ENCODE peak calls at places on chromosome 13, in ten cellular contexts. K, D, X, Y, O, N, I, G, J and H are unnamed samples.

GRCh38 chr13:61463027-61463426 is 47.4 kb upstream of the PCDH20 start:
- DNase-seq in J (no peak), D (no peak), I (no peak), X (no peak), O (no peak), K (no peak), G (no peak), N (no peak), Y (no peak), H (no peak)

GRCh38 chr13:111245781-111246384 is 74.6 kb upstream of the TEX29 start:
- DNase-seq in I (peak), K (no peak), J (no peak), Y (no peak), N (peak), X (no peak), O (no peak), G (peak), D (no peak), H (no peak)

GRCh38 chr13:22161871-22162270 is 491.0 kb downstream of the FGF9 start:
- DNase-seq in X (no peak), N (no peak), O (no peak), I (no peak), J (no peak), Y (no peak), D (no peak), G (no peak), K (no peak), H (no peak)

GRCh38 chr13:30805603-30806011 is 70.3 kb downstream of the ALOX5AP start:
- DNase-seq in D (peak), X (no peak), I (no peak), K (peak), G (peak), J (no peak), O (no peak), N (peak), Y (no peak), H (no peak)

GRCh38 chr13:27043013-27043412 is 128.6 kb downstream of the USP12 start:
- DNase-seq in I (peak), N (peak), X (no peak), K (peak), J (no peak), G (peak), O (peak), Y (no peak), D (no peak), H (peak)

GRCh38 chr13:34076319-34076718 is 258.4 kb downstream of the RFC3 start:
- DNase-seq in K (no peak), J (no peak), D (no peak), N (no peak), X (no peak), Y (no peak), G (peak), O (no peak), I (no peak), H (no peak)

GRCh38 chr13:77545626-77546412 is 10.3 kb downstream of the SCEL start:
- DNase-seq in K (no peak), J (no peak), I (no peak), X (no peak), Y (no peak), O (no peak), N (no peak), D (no peak), G (no peak), H (no peak)

GRCh38 chr13:95512424-95512823 is 40.1 kb upstream of the CLDN10 start:
- DNase-seq in X (no peak), G (no peak), I (no peak), Y (no peak), O (no peak), N (no peak), K (no peak), D (no peak), J (no peak), H (no peak)

GRCh38 chr13:110664673-110665072 is 41.2 kb downstream of the CARS2 start:
- DNase-seq in K (no peak), I (no peak), X (no peak), J (no peak), D (no peak), Y (no peak), O (no peak), N (no peak), G (no peak), H (no peak)

GRCh38 chr13:106432636-106433035 is 102.8 kb downstream of the EFNB2 start:
- DNase-seq in Y (no peak), O (no peak), D (no peak), G (peak), J (peak), I (no peak), N (peak), K (no peak), X (no peak), H (no peak)

GRCh38 chr13:30803791-30804190 is 68.4 kb downstream of the ALOX5AP start:
- DNase-seq in N (no peak), G (no peak), I (no peak), K (no peak), J (no peak), X (no peak), Y (no peak), D (no peak), O (no peak), H (no peak)

GRCh38 chr13:76934671-76935070 is 13.6 kb upstream of the ACOD1 start:
- DNase-seq in K (no peak), N (no peak), X (no peak), Y (no peak), I (no peak), J (no peak), O (no peak), G (no peak), D (no peak), H (no peak)

GRCh38 chr13:103833453-103833852 is 767.2 kb upstream of the SLC10A2 start:
- DNase-seq in X (no peak), J (no peak), K (no peak), G (no peak), N (no peak), Y (no peak), O (no peak), I (no peak), D (no peak), H (no peak)

DNA sequence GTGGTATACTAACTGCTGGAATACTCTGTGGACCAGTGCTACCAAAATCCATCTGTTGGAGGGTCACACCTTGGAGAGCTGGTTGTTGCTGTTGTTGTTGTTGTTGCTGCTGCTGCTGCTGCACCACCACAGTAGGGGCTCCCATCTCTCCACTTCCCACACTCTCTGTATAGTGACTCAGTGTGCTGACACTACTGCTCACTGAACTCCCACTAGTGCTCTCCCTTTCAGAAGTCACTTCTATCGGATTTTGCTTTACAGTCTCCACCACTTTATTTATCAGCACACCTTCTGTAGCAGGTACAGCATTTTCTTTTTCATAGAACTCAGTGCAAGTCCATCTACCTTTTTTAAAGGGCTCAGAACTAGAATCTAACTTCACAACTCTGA is 1.7 kb downstream of the TSC22D1 start:
- DNase-seq in O (no peak), N (no peak), I (no peak), D (no peak), J (no peak), G (no peak), X (no peak), K (no peak), Y (no peak), H (no peak)
- H3K4me3 ChIP-seq in O (peak), N (peak), I (peak), D (no peak), J (peak), G (peak), X (peak), K (no peak), Y (no peak), H (peak)

GRCh38 chr13:40672310-40673060 is 6.0 kb upstream of the FOXO1 start:
- DNase-seq in D (no peak), O (no peak), N (peak), K (no peak), Y (no peak), X (no peak), I (peak), J (no peak), G (peak), H (no peak)
- H3K4me3 ChIP-seq in D (no peak), O (no peak), N (no peak), K (no peak), Y (no peak), X (no peak), I (no peak), J (no peak), G (no peak), H (no peak)

DNA sequence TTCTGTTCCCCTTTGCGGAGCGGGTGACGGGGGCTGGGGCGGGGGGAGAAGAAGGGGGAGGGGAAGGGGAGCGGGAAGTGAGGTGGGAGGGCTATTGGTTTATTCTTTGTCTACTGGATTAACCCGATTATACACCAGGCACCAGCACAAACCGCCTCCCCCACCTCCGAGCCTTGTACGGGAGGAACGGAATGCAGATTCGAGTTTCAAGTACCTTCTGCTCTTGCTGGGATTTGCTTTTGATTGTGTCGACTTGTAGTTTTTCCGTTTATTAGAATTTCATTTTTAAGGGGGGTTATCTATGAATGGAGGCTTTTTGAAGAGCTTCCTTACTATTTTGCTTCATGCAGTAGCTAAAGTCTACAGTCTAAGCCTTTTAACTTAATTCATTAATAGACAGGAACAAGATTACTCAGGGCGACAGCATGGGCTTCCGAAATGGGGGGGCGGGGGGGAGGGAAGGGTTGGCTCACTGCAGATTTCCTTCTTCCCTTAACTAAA is 895 bp upstream of the SPRY2 start:
- DNase-seq in Y (no peak), X (peak), N (peak), K (peak), O (no peak), I (no peak), D (peak), J (peak), G (peak), H (no peak)
- H3K4me3 ChIP-seq in Y (peak), X (peak), N (peak), K (peak), O (peak), I (peak), D (peak), J (peak), G (peak), H (peak)

DNA sequence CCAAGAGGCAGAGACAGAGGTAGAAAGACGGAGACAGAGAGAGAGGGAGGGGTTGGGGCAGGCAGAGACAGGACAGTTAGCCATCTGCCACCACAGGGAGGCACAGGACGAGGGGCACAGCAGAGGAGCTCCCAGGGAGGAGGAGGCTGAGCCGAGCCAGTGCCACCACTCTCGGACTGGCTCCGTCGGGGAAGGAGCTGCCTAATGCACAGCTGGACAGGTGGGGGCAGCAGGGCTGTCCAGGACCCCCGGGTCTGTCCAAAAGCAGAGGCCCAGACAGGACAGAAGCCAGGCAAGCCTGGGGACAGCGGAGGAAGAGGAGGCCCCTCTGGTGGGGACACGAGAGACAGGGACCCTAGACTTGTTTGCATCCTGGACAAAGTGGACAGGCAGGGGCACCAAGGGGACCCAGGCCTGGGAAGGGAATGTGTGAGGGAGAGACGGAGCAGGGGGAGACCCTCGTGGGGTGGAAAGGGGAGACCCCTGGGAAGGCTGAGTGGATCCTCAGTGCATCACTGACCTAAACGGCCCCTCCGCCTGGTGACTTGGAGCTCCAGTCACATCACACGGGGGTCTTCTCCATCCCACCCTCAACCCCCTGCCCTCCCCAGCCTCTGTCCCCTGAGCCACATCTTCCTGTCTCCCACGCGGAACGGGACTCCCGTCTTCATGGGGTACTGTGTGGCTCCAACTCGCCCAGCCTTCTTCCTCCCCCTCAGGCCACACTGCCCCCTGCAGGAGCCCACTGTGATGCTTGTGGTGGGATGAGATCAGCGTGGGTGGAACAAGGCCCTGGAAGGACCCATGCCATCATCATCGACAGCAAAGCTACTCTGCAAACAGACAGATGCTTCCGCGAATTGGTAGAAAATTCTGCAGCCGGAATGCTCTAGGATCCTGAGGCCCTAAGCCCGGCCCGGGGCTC is 889 bp downstream of the F10 start:
- DNase-seq in Y (no peak), D (no peak), O (no peak), N (no peak), G (no peak), J (peak), K (no peak), X (no peak), I (no peak), H (no peak)
- H3K4me3 ChIP-seq in Y (no peak), D (no peak), O (no peak), N (no peak), G (no peak), J (peak), K (no peak), X (peak), I (no peak), H (no peak)

DNA sequence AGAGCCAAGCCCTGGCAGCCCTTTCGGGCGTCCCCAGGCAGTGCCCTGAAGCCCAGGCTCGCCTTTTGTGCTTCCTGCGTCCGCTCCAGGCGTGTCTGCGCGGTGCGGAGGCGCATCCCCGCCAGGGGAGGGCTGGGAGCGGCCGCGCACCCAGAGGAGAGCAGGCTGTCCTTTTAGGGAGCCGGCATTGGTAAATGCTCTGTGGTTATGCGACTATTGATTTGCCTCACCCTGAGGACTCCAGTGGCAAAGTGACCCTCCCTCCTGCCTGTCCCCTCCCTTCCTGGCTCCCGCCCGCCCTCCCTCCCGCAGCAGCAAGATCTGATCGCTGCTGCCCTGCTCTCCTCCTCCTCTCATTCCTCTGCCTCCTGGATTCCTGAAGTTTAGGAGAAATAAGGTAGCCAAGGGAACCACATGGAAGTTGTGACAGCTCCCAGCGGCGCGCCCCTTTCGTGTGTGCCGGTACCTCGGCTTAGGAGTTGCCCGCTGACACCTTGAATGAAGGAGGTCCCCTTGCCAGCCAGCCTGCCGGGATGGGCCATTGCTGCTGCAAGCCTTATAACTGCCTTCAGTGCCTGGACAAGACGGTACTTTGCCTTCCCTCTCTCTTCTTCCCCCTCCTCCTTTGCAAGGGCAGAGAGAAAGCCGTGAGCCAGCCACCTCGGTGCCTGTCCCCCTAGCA is 167.0 kb downstream of the SLC7A1 start:
- DNase-seq in O (no peak), I (no peak), J (no peak), G (peak), K (no peak), X (no peak), N (no peak), D (no peak), Y (no peak), H (no peak)
- H3K4me3 ChIP-seq in O (peak), I (peak), J (peak), G (no peak), K (peak), X (peak), N (no peak), D (no peak), Y (no peak), H (peak)

GRCh38 chr13:99086869-99087129 is 108.9 kb upstream of the DOCK9 start:
- DNase-seq in Y (no peak), X (peak), D (peak), N (peak), I (no peak), J (no peak), K (peak), G (peak), O (no peak), H (no peak)

GRCh38 chr13:99086149-99086868 is 108.4 kb upstream of the DOCK9 start:
- DNase-seq in D (peak), X (peak), I (no peak), O (no peak), G (peak), J (no peak), Y (peak), K (peak), N (peak), H (no peak)

GRCh38 chr13:99083976-99084375 is 106.1 kb upstream of the DOCK9 start:
- DNase-seq in G (no peak), D (peak), O (no peak), Y (no peak), K (no peak), J (no peak), X (no peak), I (no peak), N (no peak), H (no peak)

GRCh38 chr13:99085846-99086148 is 107.9 kb upstream of the DOCK9 start:
- DNase-seq in G (no peak), X (no peak), O (no peak), K (no peak), Y (no peak), J (no peak), D (no peak), N (no peak), I (no peak), H (no peak)

GRCh38 chr13:99085139-99085845 is 107.4 kb upstream of the DOCK9 start:
- DNase-seq in D (peak), Y (no peak), K (peak), X (no peak), O (no peak), N (no peak), J (no peak), I (no peak), G (no peak), H (no peak)
- H3K4me3 ChIP-seq in D (peak), Y (peak), K (peak), X (peak), O (peak), N (peak), J (peak), I (peak), G (no peak), H (peak)

DNA sequence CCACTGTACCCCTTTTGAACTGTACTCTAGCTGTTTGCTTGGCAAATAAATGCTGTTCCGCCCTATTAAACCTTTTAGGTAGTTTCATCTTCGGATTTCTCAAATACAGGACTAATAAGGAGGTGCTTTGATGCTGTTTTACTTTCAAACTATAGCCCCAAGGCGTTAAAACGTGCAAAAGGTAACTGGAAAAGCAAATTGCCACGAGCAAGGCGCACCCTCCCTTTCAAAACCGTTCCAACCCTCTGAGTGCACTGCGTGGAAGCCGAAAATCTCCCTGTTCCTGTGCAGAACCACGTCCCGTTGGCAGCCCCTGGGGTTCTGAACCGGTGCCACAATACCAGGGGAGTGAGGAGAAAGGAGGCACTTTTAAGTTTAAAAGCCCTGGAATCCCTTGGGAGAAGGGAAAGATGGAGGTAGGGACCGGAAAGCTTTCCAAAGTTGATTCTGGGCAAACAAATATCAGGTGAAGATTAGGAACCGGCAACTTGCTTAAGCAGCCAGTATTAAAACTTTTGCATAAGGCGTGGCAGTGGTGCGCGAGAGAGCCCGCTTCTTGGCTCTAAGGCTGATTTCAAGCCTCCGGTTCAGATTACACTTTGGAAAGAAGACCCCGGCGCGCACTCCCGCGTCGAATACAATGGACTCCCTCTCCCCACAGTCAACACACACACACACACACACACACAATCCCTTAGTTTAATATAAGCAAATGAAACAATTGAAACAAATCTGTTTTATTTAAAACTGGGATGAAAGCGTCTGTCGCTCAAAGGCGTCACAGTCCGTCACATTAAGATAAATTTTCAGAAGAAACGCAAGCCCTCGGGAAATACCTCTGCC is 9.5 kb downstream of the POU4F1 start:
- DNase-seq in D (no peak), I (no peak), O (no peak), G (no peak), J (no peak), K (no peak), Y (no peak), N (no peak), X (no peak), H (no peak)
- H3K4me3 ChIP-seq in D (no peak), I (no peak), O (no peak), G (no peak), J (no peak), K (no peak), Y (no peak), N (no peak), X (no peak), H (no peak)